ENCODE peak calls at places on chromosomes 6 and 20, in ten cellular contexts. I, F, S, Q, L, K, N, W, J and H are unnamed samples.
A peak's percentile ranks its signal among the peaks of the same experiment; 100 is the strongest.

GRCh38 chr6:85354761-85355618 is 94.9 kb upstream of the NT5E start:
- DNase-seq in I (no peak), F (peak; percentile 61), S (peak; percentile 61), Q (peak; percentile 73), L (peak; percentile 75), K (peak; percentile 78), N (peak; percentile 78), W (peak; percentile 67), J (peak; percentile 85), H (no peak)

GRCh38 chr6:144176043-144176442 is 25.7 kb downstream of the STX11 start:
- DNase-seq in I (no peak), F (no peak), S (no peak), Q (no peak), L (no peak), K (no peak), N (no peak), W (no peak), J (no peak), H (no peak)

GRCh38 chr20:36482044-36482473 is 59.3 kb upstream of the MYL9 start:
- DNase-seq in I (no peak), F (no peak), S (no peak), Q (no peak), L (no peak), K (no peak), N (no peak), W (peak; percentile 78), J (no peak), H (no peak)

GRCh38 chr6:97053643-97054411 is 129.3 kb downstream of the KLHL32 start:
- DNase-seq in I (no peak), F (no peak), S (peak; percentile 30), Q (no peak), L (no peak), K (peak; percentile 26), N (peak; percentile 29), W (no peak), J (peak; percentile 12), H (no peak)

GRCh38 chr6:162119349-162119748 is 608.2 kb downstream of the PRKN start:
- DNase-seq in I (no peak), F (no peak), S (no peak), Q (peak; percentile 65), L (no peak), K (no peak), N (no peak), W (peak; percentile 9), J (no peak), H (no peak)

GRCh38 chr6:32168807-32169206 is 4.4 kb downstream of the EGFL8 start:
- DNase-seq in I (no peak), F (no peak), S (no peak), Q (no peak), L (no peak), K (no peak), N (no peak), W (no peak), J (no peak), H (no peak)

GRCh38 chr20:10715035-10715434 is 41.2 kb upstream of the JAG1 start:
- DNase-seq in I (no peak), F (no peak), S (peak; percentile 81), Q (no peak), L (no peak), K (no peak), N (peak; percentile 67), W (no peak), J (no peak), H (no peak)

GRCh38 chr6:81237226-81237625 is 515.3 kb downstream of the TENT5A start:
- DNase-seq in I (no peak), F (no peak), S (peak; percentile 18), Q (no peak), L (no peak), K (no peak), N (no peak), W (no peak), J (no peak), H (no peak)

GRCh38 chr6:6395581-6396197 is 75.2 kb upstream of the F13A1 start:
- DNase-seq in I (no peak), F (no peak), S (no peak), Q (no peak), L (no peak), K (no peak), N (no peak), W (peak; percentile 33), J (no peak), H (no peak)

GRCh38 chr6:46541556-46541955 is 50.3 kb upstream of the RCAN2 start:
- DNase-seq in I (no peak), F (no peak), S (no peak), Q (no peak), L (no peak), K (no peak), N (no peak), W (no peak), J (no peak), H (no peak)

GRCh38 chr6:128491643-128492206 is 28.7 kb downstream of the PTPRK start:
- DNase-seq in I (no peak), F (no peak), S (peak; percentile 73), Q (no peak), L (peak; percentile 47), K (no peak), N (peak; percentile 79), W (peak; percentile 63), J (peak; percentile 26), H (no peak)

GRCh38 chr6:24584390-24584735 is 61.6 kb downstream of the KIAA0319 start:
- DNase-seq in I (no peak), F (no peak), S (no peak), Q (no peak), L (peak; percentile 53), K (no peak), N (no peak), W (no peak), J (no peak), H (no peak)

GRCh38 chr20:48025661-48026060 is 240.4 kb upstream of the SULF2 start:
- DNase-seq in I (no peak), F (no peak), S (no peak), Q (no peak), L (no peak), K (no peak), N (no peak), W (no peak), J (no peak), H (no peak)

GRCh38 chr20:11387189-11387754 is 530.4 kb upstream of the BTBD3 start:
- DNase-seq in I (peak; percentile 68), F (no peak), S (peak; percentile 98), Q (no peak), L (no peak), K (no peak), N (no peak), W (no peak), J (no peak), H (no peak)

GRCh38 chr6:155120034-155120433 is 124.9 kb downstream of the TIAM2 start:
- DNase-seq in I (no peak), F (no peak), S (no peak), Q (no peak), L (no peak), K (no peak), N (no peak), W (no peak), J (peak; percentile 79), H (no peak)

GRCh38 chr6:150636808-150637207 is 37.1 kb downstream of the PLEKHG1 start:
- DNase-seq in I (no peak), F (no peak), S (no peak), Q (no peak), L (no peak), K (no peak), N (no peak), W (no peak), J (no peak), H (no peak)

GRCh38 chr6:94254689-94255088 is 835.3 kb upstream of the EPHA7 start:
- DNase-seq in I (no peak), F (no peak), S (no peak), Q (no peak), L (no peak), K (no peak), N (no peak), W (no peak), J (peak; percentile 43), H (no peak)
- TF ChIP-seq CTCF in I (no peak), F (peak; percentile 34), S (no peak), Q (no peak), L (peak; percentile 17), K (peak; percentile 43), N (no peak), W (peak; percentile 18), J (peak; percentile 61), H (no peak)

DNA sequence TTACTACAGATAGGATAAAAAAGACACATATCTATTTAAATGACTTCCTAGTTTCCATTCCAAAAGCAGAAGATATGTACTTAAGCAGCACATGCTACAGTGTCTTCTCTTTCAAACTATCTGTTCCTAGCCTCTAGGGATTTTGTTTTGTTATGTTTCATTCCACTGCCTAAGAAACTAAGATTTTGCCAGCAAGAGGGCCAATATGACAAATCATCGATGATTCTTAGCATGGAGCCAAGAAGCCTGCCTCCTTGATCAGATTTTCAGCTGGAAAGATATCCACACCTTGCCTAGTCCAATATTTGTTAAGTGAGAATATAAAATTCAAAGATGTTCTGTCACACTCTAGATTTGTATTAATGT is 7.0 kb downstream of the SNX5 start:
- DNase-seq in I (no peak), F (no peak), S (no peak), Q (no peak), L (no peak), K (no peak), N (no peak), W (no peak), J (no peak), H (no peak)
- H3K36me3 ChIP-seq in I (peaks cover 1% of the 10 kb centered on the region), F (peaks cover 94% of the 10 kb centered on the region), S (peaks cover 5% of the 10 kb centered on the region), Q (no peaks in the 10 kb centered on the region), L (peaks cover 66% of the 10 kb centered on the region), K (no peaks in the 10 kb centered on the region), N (peaks cover 1% of the 10 kb centered on the region), W (no peaks in the 10 kb centered on the region), J (no peaks in the 10 kb centered on the region), H (peaks cover 5% of the 10 kb centered on the region)

DNA sequence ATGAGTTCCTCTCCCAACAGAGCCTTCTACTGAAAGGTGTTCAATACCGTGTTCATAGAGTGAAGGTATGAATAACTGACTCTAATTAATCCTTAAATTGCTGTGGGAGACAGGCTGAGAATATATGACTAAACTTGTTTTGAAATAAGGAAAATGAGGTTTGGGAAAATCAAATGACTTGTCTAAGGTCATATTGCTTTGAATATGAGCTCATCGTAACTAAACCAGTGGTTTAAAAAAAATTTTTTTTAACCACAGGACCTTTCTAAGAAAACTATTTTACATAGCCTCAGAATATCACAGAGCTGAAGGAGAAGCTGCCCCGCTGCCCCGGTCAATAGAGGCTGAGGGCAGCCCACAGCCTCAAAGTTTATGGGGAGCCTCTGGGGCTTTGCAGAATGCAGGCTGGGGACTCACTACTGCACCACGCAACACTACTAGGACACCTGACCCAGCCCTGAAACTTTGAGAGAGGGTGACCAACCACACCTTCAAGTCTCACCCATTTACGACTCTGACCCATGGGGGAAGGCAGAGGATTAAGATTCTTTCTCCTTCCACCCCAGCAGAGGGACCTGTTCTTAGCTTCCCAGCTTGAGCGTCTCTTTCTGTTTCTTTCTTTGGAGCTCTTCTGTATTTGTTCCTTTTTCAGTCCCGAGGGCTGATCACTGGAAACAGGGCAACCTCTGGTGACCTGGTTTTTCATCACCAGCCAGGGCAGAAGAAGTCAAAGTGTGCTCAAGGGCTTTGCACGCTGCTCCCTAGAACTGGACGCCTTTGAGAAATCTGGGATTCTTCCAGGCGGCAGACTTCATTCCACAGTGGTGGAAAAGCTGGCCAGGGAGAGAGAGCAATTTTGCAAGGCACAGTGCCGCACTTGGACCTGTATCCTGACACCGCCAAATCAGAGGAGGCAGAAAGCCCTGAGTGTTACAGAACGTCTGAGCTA is 220.2 kb downstream of the ATXN1 start:
- DNase-seq in I (no peak), F (no peak), S (no peak), Q (no peak), L (no peak), K (no peak), N (no peak), W (peak; percentile 29), J (peak; percentile 8), H (no peak)
- TF ChIP-seq CTCF in I (peak; percentile 38), F (no peak), S (no peak), Q (no peak), L (no peak), K (no peak), N (no peak), W (peak; percentile 35), J (peak; percentile 13), H (no peak)

GRCh38 chr6:40972814-40973213 is 66.2 kb downstream of the UNC5CL start:
- DNase-seq in I (no peak), F (no peak), S (no peak), Q (no peak), L (no peak), K (no peak), N (no peak), W (no peak), J (no peak), H (no peak)
- H3K36me3 ChIP-seq in I (no peaks in the 10 kb centered on the region), F (no peaks in the 10 kb centered on the region), S (no peaks in the 10 kb centered on the region), Q (no peaks in the 10 kb centered on the region), L (no peaks in the 10 kb centered on the region), K (no peaks in the 10 kb centered on the region), N (no peaks in the 10 kb centered on the region), W (no peaks in the 10 kb centered on the region), J (no peaks in the 10 kb centered on the region), H (no peaks in the 10 kb centered on the region)